ENCODE peak calls at places on chromosome 14, in eight cellular contexts. One of them, this sample, is unnamed. For H3K4me1, the result is how much of the 10 kb centered on the place peaks cover.

GRCh38 chr14:53828820-53829219 is 127.8 kb downstream of the BMP4 start:
- DNase-seq in esophagus squamous epithelium: no peak
- DNase-seq in A549: no peak
- DNase-seq in stomach: no peak
- DNase-seq in upper lobe of right lung: no peak
- DNase-seq in ascending aorta: no peak
- DNase-seq in breast epithelium: no peak
- DNase-seq in fibroblast of lung: no peak
- DNase-seq in this sample: no peak

GRCh38 chr14:53715390-53715730 is 241.3 kb downstream of the BMP4 start:
- DNase-seq in esophagus squamous epithelium: no peak
- DNase-seq in A549: peak
- DNase-seq in stomach: no peak
- DNase-seq in upper lobe of right lung: no peak
- DNase-seq in ascending aorta: no peak
- DNase-seq in breast epithelium: no peak
- DNase-seq in fibroblast of lung: peak
- DNase-seq in this sample: peak

GRCh38 chr14:51458563-51458955 is 193.2 kb upstream of the FRMD6 start:
- DNase-seq in esophagus squamous epithelium: no peak
- DNase-seq in A549: no peak
- DNase-seq in stomach: no peak
- DNase-seq in upper lobe of right lung: no peak
- DNase-seq in ascending aorta: no peak
- DNase-seq in breast epithelium: no peak
- DNase-seq in fibroblast of lung: peak
- DNase-seq in this sample: no peak

GRCh38 chr14:87005336-87005735 is 987.6 kb downstream of the GALC start:
- DNase-seq in esophagus squamous epithelium: no peak
- DNase-seq in A549: no peak
- DNase-seq in stomach: no peak
- DNase-seq in upper lobe of right lung: no peak
- DNase-seq in ascending aorta: no peak
- DNase-seq in breast epithelium: no peak
- DNase-seq in fibroblast of lung: peak
- DNase-seq in this sample: no peak

GRCh38 chr14:91317381-91318313 is 73.1 kb upstream of the GPR68 start:
- DNase-seq in esophagus squamous epithelium: peak
- DNase-seq in A549: no peak
- DNase-seq in stomach: peak
- DNase-seq in upper lobe of right lung: peak
- DNase-seq in ascending aorta: peak
- DNase-seq in breast epithelium: no peak
- DNase-seq in fibroblast of lung: peak
- DNase-seq in this sample: peak

GRCh38 chr14:89845346-89845745 is 109.2 kb downstream of the EFCAB11 start:
- DNase-seq in esophagus squamous epithelium: no peak
- DNase-seq in A549: peak
- DNase-seq in stomach: no peak
- DNase-seq in upper lobe of right lung: no peak
- DNase-seq in ascending aorta: peak
- DNase-seq in breast epithelium: no peak
- DNase-seq in fibroblast of lung: peak
- DNase-seq in this sample: no peak

GRCh38 chr14:52351561-52352491 is 37.7 kb downstream of the PTGER2 start:
- DNase-seq in esophagus squamous epithelium: no peak
- DNase-seq in A549: no peak
- DNase-seq in stomach: no peak
- DNase-seq in upper lobe of right lung: no peak
- DNase-seq in ascending aorta: no peak
- DNase-seq in breast epithelium: no peak
- DNase-seq in fibroblast of lung: peak
- DNase-seq in this sample: no peak

GRCh38 chr14:35557221-35557747 is 23.3 kb downstream of the INSM2 start:
- DNase-seq in esophagus squamous epithelium: no peak
- DNase-seq in A549: no peak
- DNase-seq in stomach: no peak
- DNase-seq in upper lobe of right lung: no peak
- DNase-seq in ascending aorta: no peak
- DNase-seq in breast epithelium: no peak
- DNase-seq in fibroblast of lung: no peak
- DNase-seq in this sample: no peak

GRCh38 chr14:59566281-59566680 is 10.3 kb downstream of the CCDC175 start:
- DNase-seq in esophagus squamous epithelium: no peak
- DNase-seq in A549: no peak
- DNase-seq in stomach: no peak
- DNase-seq in upper lobe of right lung: no peak
- DNase-seq in ascending aorta: no peak
- DNase-seq in breast epithelium: no peak
- DNase-seq in fibroblast of lung: no peak
- DNase-seq in this sample: no peak

GRCh38 chr14:64845878-64846277 is 33.8 kb downstream of the SPTB start:
- DNase-seq in esophagus squamous epithelium: no peak
- DNase-seq in A549: no peak
- DNase-seq in stomach: no peak
- DNase-seq in upper lobe of right lung: no peak
- DNase-seq in ascending aorta: no peak
- DNase-seq in breast epithelium: no peak
- DNase-seq in fibroblast of lung: peak
- DNase-seq in this sample: peak

GRCh38 chr14:22579218-22579617 is 9.8 kb downstream of the DAD1 start:
- DNase-seq in esophagus squamous epithelium: no peak
- DNase-seq in A549: no peak
- DNase-seq in stomach: no peak
- DNase-seq in upper lobe of right lung: no peak
- DNase-seq in ascending aorta: no peak
- DNase-seq in breast epithelium: no peak
- DNase-seq in fibroblast of lung: no peak
- DNase-seq in this sample: no peak

GRCh38 chr14:77808250-77808649 is 8.3 kb downstream of the ADCK1 start:
- DNase-seq in esophagus squamous epithelium: no peak
- DNase-seq in A549: no peak
- DNase-seq in stomach: no peak
- DNase-seq in upper lobe of right lung: no peak
- DNase-seq in ascending aorta: no peak
- DNase-seq in breast epithelium: no peak
- DNase-seq in fibroblast of lung: no peak
- DNase-seq in this sample: no peak

GRCh38 chr14:77805703-77806102 is 5.8 kb downstream of the ADCK1 start:
- DNase-seq in esophagus squamous epithelium: no peak
- DNase-seq in A549: no peak
- DNase-seq in stomach: no peak
- DNase-seq in upper lobe of right lung: no peak
- DNase-seq in ascending aorta: no peak
- DNase-seq in breast epithelium: no peak
- DNase-seq in fibroblast of lung: no peak
- DNase-seq in this sample: no peak

GRCh38 chr14:77800814-77801213 is 905 bp downstream of the ADCK1 start:
- DNase-seq in esophagus squamous epithelium: no peak
- DNase-seq in A549: no peak
- DNase-seq in stomach: no peak
- DNase-seq in upper lobe of right lung: no peak
- DNase-seq in ascending aorta: no peak
- DNase-seq in breast epithelium: no peak
- DNase-seq in fibroblast of lung: no peak
- DNase-seq in this sample: no peak

GRCh38 chr14:77809011-77809410 is 9.1 kb downstream of the ADCK1 start:
- DNase-seq in esophagus squamous epithelium: no peak
- DNase-seq in A549: no peak
- DNase-seq in stomach: no peak
- DNase-seq in upper lobe of right lung: no peak
- DNase-seq in ascending aorta: no peak
- DNase-seq in breast epithelium: no peak
- DNase-seq in fibroblast of lung: no peak
- DNase-seq in this sample: no peak

DNA sequence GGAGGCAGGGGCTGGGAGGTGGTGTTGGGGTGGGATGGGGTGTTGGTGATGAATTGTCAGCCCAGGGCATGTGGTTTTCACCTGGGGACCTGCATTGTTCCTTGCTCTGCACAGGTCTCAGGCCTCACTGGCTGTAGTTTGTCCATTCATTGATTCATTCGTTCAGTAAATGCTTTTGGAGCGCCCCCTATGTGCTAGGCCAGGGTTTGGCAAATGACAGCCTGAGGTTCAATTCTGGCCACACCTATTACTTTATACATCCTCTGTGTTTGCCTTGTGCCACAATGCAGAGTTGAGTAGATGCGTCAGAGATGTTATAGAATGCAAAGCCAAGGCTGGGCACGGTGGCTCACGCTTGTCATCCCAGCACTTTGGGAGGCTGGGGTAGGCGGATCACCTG is 4.7 kb downstream of the ADCK1 start:
- DNase-seq in esophagus squamous epithelium: no peak
- DNase-seq in A549: peak
- DNase-seq in stomach: no peak
- DNase-seq in upper lobe of right lung: no peak
- DNase-seq in ascending aorta: no peak
- DNase-seq in breast epithelium: no peak
- DNase-seq in fibroblast of lung: no peak
- DNase-seq in this sample: peak
- TF ChIP-seq CTCF in esophagus squamous epithelium: no peak
- TF ChIP-seq CTCF in A549: peak
- TF ChIP-seq CTCF in stomach: no peak
- TF ChIP-seq CTCF in upper lobe of right lung: peak
- TF ChIP-seq CTCF in ascending aorta: no peak
- TF ChIP-seq CTCF in breast epithelium: no peak
- TF ChIP-seq CTCF in fibroblast of lung: peak
- TF ChIP-seq CTCF in this sample: peak

GRCh38 chr14:93970967-93971634 is 5.3 kb downstream of the ASB2 start:
- DNase-seq in esophagus squamous epithelium: no peak
- DNase-seq in A549: no peak
- DNase-seq in stomach: peak
- DNase-seq in upper lobe of right lung: no peak
- DNase-seq in ascending aorta: no peak
- DNase-seq in breast epithelium: peak
- DNase-seq in fibroblast of lung: no peak
- DNase-seq in this sample: no peak
- H3K4me1 ChIP-seq in esophagus squamous epithelium: half or more
- H3K4me1 ChIP-seq in A549: under half
- H3K4me1 ChIP-seq in stomach: under half
- H3K4me1 ChIP-seq in upper lobe of right lung: under half
- H3K4me1 ChIP-seq in ascending aorta: under half
- H3K4me1 ChIP-seq in breast epithelium: under half
- H3K4me1 ChIP-seq in fibroblast of lung: under half
- H3K4me1 ChIP-seq in this sample: under half

GRCh38 chr14:40318211-40318719 is 886.0 kb upstream of the FBXO33 start:
- DNase-seq in esophagus squamous epithelium: no peak
- DNase-seq in A549: no peak
- DNase-seq in stomach: no peak
- DNase-seq in upper lobe of right lung: no peak
- DNase-seq in ascending aorta: no peak
- DNase-seq in breast epithelium: no peak
- DNase-seq in fibroblast of lung: no peak
- DNase-seq in this sample: no peak
- H3K27ac ChIP-seq in esophagus squamous epithelium: no peak
- H3K27ac ChIP-seq in A549: no peak
- H3K27ac ChIP-seq in stomach: no peak
- H3K27ac ChIP-seq in upper lobe of right lung: no peak
- H3K27ac ChIP-seq in ascending aorta: no peak
- H3K27ac ChIP-seq in breast epithelium: no peak
- H3K27ac ChIP-seq in fibroblast of lung: no peak
- H3K27ac ChIP-seq in this sample: no peak

DNA sequence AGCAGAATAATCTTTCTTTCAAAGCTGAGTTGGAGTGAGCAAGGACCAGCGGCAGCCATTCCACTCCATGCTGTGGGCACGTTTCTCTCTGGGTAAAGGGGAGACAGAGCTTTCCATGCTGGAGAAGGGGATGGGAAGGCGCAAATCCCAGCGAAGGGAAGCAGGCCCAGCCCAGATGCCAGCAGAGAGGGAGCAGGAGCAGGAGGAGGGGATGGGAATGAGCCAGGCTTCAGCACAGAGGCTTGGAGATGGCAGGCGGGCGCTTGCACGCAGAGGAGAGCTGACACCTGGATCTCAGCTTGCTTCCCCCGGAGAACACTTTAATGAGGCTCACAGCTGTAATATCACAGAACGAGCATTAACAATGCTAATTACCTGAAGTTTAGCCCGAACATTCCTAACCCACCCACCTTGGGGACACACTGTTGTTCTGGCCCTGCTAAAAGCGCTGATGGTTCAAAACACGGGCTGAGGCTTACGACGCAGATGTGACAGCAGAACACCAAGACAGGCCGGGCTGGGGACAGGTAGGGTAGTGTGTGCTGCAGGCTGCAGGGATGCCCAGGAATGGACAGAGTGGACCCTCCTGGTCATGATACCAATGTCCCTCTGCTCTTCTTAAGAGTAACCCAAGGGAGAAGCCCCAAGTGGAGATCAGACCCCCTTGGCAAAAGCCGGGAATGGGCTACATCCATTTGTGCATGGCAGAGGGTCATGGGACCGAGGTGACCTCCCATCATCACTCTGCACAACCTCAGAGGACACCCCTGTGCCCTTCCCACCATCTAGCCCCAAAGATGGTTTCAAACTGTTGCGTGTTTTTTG is 288.6 kb downstream of the DPF3 start:
- DNase-seq in esophagus squamous epithelium: no peak
- DNase-seq in A549: no peak
- DNase-seq in stomach: no peak
- DNase-seq in upper lobe of right lung: no peak
- DNase-seq in ascending aorta: peak
- DNase-seq in breast epithelium: no peak
- DNase-seq in fibroblast of lung: no peak
- DNase-seq in this sample: no peak
- TF ChIP-seq CTCF in esophagus squamous epithelium: no peak
- TF ChIP-seq CTCF in A549: no peak
- TF ChIP-seq CTCF in stomach: no peak
- TF ChIP-seq CTCF in upper lobe of right lung: no peak
- TF ChIP-seq CTCF in ascending aorta: no peak
- TF ChIP-seq CTCF in breast epithelium: no peak
- TF ChIP-seq CTCF in fibroblast of lung: no peak
- TF ChIP-seq CTCF in this sample: no peak

GRCh38 chr14:68816183-68816942 is 23.5 kb upstream of the ZFP36L1 start:
- DNase-seq in esophagus squamous epithelium: peak
- DNase-seq in A549: peak
- DNase-seq in stomach: peak
- DNase-seq in upper lobe of right lung: peak
- DNase-seq in ascending aorta: peak
- DNase-seq in breast epithelium: peak
- DNase-seq in fibroblast of lung: peak
- DNase-seq in this sample: peak
- H3K4me1 ChIP-seq in esophagus squamous epithelium: half or more
- H3K4me1 ChIP-seq in A549: under half
- H3K4me1 ChIP-seq in stomach: half or more
- H3K4me1 ChIP-seq in upper lobe of right lung: under half
- H3K4me1 ChIP-seq in ascending aorta: under half
- H3K4me1 ChIP-seq in breast epithelium: under half
- H3K4me1 ChIP-seq in fibroblast of lung: under half
- H3K4me1 ChIP-seq in this sample: under half

GRCh38 chr14:104037903-104038302 is 47.6 kb upstream of the ASPG start:
- DNase-seq in esophagus squamous epithelium: no peak
- DNase-seq in A549: no peak
- DNase-seq in stomach: no peak
- DNase-seq in upper lobe of right lung: no peak
- DNase-seq in ascending aorta: no peak
- DNase-seq in breast epithelium: no peak
- DNase-seq in fibroblast of lung: no peak
- DNase-seq in this sample: no peak
- H3K27ac ChIP-seq in esophagus squamous epithelium: no peak
- H3K27ac ChIP-seq in A549: no peak
- H3K27ac ChIP-seq in stomach: no peak
- H3K27ac ChIP-seq in upper lobe of right lung: no peak
- H3K27ac ChIP-seq in ascending aorta: no peak
- H3K27ac ChIP-seq in breast epithelium: no peak
- H3K27ac ChIP-seq in fibroblast of lung: no peak
- H3K27ac ChIP-seq in this sample: no peak

This sample was measured in foreskin keratinocyte.